ENCODE peak calls at places on chromosomes 3 and 15, in five cellular contexts. M, I, L, C and H are unnamed samples. For H3K9me3, the result is how much of the 10 kb centered on the place peaks cover.

GRCh38 chr3:29440321-29441019 is 159.6 kb downstream of the RBMS3 start:
- DNase-seq in L (peak), M (peak), C (no peak), I (no peak), H (no peak)

GRCh38 chr3:122031123-122031468 is 9.0 kb upstream of the ILDR1 start:
- DNase-seq in L (no peak), C (no peak), I (no peak), M (no peak), H (no peak)

GRCh38 chr15:85500729-85501128 is 120.3 kb downstream of the AKAP13 start:
- DNase-seq in M (peak), I (no peak), L (no peak), C (no peak), H (no peak)

GRCh38 chr3:172622916-172623700 is 87.8 kb downstream of the NCEH1 start:
- DNase-seq in I (peak), L (peak), C (peak), M (peak), H (no peak)

GRCh38 chr3:111368061-111368460 is 173.9 kb upstream of the CD96 start:
- DNase-seq in C (no peak), L (no peak), M (no peak), I (no peak), H (no peak)

GRCh38 chr15:70062321-70062956 is 35.3 kb downstream of the TLE3 start:
- DNase-seq in M (no peak), L (peak), C (peak), I (peak), H (peak)

GRCh38 chr3:77530870-77531269 is 491.0 kb downstream of the ROBO2 start:
- DNase-seq in L (no peak), C (no peak), M (no peak), I (no peak), H (no peak)

GRCh38 chr3:157300091-157300490 is 136.6 kb upstream of the PTX3 start:
- DNase-seq in L (no peak), C (no peak), I (no peak), M (no peak), H (no peak)

GRCh38 chr3:141326123-141326522 is 42.2 kb upstream of the ZBTB38 start:
- DNase-seq in C (no peak), I (no peak), M (no peak), L (no peak), H (no peak)

GRCh38 chr3:138241061-138241460 is 54.0 kb downstream of the ARMC8 start:
- DNase-seq in I (no peak), L (no peak), M (no peak), C (no peak), H (no peak)

GRCh38 chr15:95845862-95846515 is 484.5 kb upstream of the NR2F2 start:
- DNase-seq in L (peak), I (peak), M (no peak), C (no peak), H (no peak)

GRCh38 chr3:10602769-10603768 is 97.7 kb upstream of the ATP2B2 start:
- DNase-seq in L (no peak), I (no peak), M (peak), C (no peak), H (peak)

GRCh38 chr3:10173926-10174435 is 9.3 kb downstream of the IRAK2 start:
- DNase-seq in M (no peak), I (peak), L (peak), C (peak), H (peak)

GRCh38 chr3:122563717-122564025 is 429 bp downstream of the PARP9 start:
- DNase-seq in M (no peak), I (peak), C (no peak), L (no peak), H (peak)

GRCh38 chr3:79027593-79027992 is 740.2 kb downstream of the ROBO1 start:
- DNase-seq in L (no peak), I (no peak), C (no peak), M (no peak), H (no peak)

GRCh38 chr15:68279779-68280745 is 2.5 kb downstream of the FEM1B start:
- DNase-seq in C (no peak), I (no peak), M (no peak), L (no peak), H (no peak)

DNA sequence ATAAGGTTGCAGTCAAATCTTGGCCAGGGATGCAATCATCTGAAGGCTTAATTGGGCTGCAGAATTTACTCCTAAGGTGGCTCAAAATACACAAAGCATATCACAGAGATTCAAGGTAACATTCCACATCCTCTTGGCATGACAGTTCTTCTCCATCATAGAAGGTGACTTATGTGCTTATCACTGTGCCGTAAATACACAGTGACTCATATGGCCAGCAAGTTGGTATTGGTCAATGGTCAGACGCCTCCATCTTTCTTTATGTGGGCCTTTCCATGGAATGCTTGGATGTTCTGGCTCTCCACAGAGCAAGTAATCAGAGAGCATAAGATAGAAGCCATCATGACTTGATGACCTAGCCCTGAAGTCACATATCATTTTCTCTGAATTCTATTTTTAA is 168.8 kb upstream of the ST8SIA2 start:
- DNase-seq in C (no peak), M (no peak), I (no peak), L (no peak), H (no peak)
- H3K27ac ChIP-seq in C (no peak), M (no peak), I (no peak), L (no peak), H (no peak)

GRCh38 chr3:184889312-184889904 is 77.4 kb downstream of the VPS8 start:
- DNase-seq in M (no peak), C (no peak), I (no peak), L (no peak), H (no peak)
- H3K9me3 ChIP-seq in M (under half), C (under half), I (under half), L (under half), H (under half)

GRCh38 chr3:108605028-108605427 is 15.5 kb downstream of the DZIP3 start:
- DNase-seq in M (no peak), C (no peak), L (no peak), I (no peak), H (no peak)

GRCh38 chr3:108602249-108602934 is 12.9 kb downstream of the DZIP3 start:
- DNase-seq in C (no peak), I (no peak), M (peak), L (peak), H (no peak)

GRCh38 chr3:108603689-108604088 is 14.2 kb downstream of the DZIP3 start:
- DNase-seq in L (no peak), M (no peak), C (no peak), I (no peak), H (no peak)

GRCh38 chr3:108605491-108605890 is 16.0 kb downstream of the DZIP3 start:
- DNase-seq in M (no peak), I (no peak), L (no peak), C (no peak), H (no peak)

DNA sequence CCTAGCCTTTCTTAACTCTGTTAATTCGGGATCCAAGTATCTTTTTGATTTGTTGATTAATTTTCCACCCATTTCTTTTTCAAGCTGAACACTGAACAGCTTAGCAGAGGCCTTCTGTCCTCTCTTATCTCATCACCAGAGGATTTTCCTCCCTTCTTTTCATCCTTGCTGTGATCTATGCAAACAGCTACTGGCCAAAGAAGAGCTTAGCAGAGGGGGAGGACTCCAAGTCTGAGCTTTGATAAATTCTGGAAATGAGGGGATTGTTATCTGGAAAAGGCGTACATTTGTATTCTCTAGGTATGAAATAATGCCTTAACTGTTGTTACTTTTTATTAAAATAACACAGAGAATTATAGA is 13.4 kb downstream of the DZIP3 start:
- DNase-seq in I (no peak), L (no peak), M (no peak), C (no peak), H (no peak)
- H3K27ac ChIP-seq in I (no peak), L (no peak), M (peak), C (no peak), H (no peak)

GRCh38 chr15:99386429-99386828 is 135.1 kb downstream of the LRRC28 start:
- DNase-seq in C (no peak), L (no peak), M (no peak), I (no peak), H (no peak)
- H3K9me3 ChIP-seq in C (under half), L (under half), M (under half), I (under half), H (under half)

GRCh38 chr15:63605816-63606215 is 8.6 kb downstream of the FBXL22 start:
- DNase-seq in L (no peak), C (no peak), M (no peak), I (no peak), H (no peak)
- H3K27ac ChIP-seq in L (no peak), C (no peak), M (no peak), I (no peak), H (peak)